ENCODE peak calls at places on chromosome 9, in nine cellular contexts. M is AG10803, P is fibroblast of the aortic adventitia, Z is epithelial cell of esophagus, L is mucosa of descending colon, K is heart right ventricle, S is AG04450, T is uterus, F is brain microvascular endothelial cell. I is an unnamed sample.

GRCh38 chr9:16680965-16681658 is 189.4 kb downstream of the BNC2 start:
- DNase-seq in S (no peak), P (peak), M (peak), L (no peak), T (no peak), K (no peak), F (no peak), Z (no peak), I (no peak)

GRCh38 chr9:3960661-3961144 is 339.2 kb downstream of the GLIS3 start:
- DNase-seq in P (peak), F (peak), Z (peak), S (no peak), K (no peak), M (peak), L (no peak), T (no peak), I (no peak)

GRCh38 chr9:107612136-107612535 is 122.6 kb upstream of the KLF4 start:
- DNase-seq in P (peak), S (no peak), L (no peak), Z (no peak), K (peak), F (no peak), M (peak), T (peak), I (peak)

GRCh38 chr9:137370865-137371520 is 52.0 kb downstream of the EXD3 start:
- DNase-seq in Z (no peak), K (no peak), P (no peak), M (no peak), S (no peak), T (no peak), L (no peak), F (no peak), I (no peak)

GRCh38 chr9:29548436-29548835 is 1975.2 kb upstream of the C9orf72 start:
- DNase-seq in S (no peak), P (peak), L (no peak), K (no peak), F (no peak), T (peak), Z (no peak), M (no peak), I (no peak)

GRCh38 chr9:72585737-72586136 is 64.3 kb downstream of the TMC1 start:
- DNase-seq in K (no peak), M (peak), Z (peak), S (peak), P (peak), F (no peak), T (peak), L (no peak), I (no peak)

GRCh38 chr9:137411670-137412380 is 11.1 kb downstream of the EXD3 start:
- DNase-seq in L (peak), S (peak), K (peak), M (peak), T (peak), P (peak), Z (peak), F (peak), I (peak)

GRCh38 chr9:91730806-91731205 is 219.2 kb downstream of the ROR2 start:
- DNase-seq in K (no peak), L (no peak), F (no peak), S (no peak), M (no peak), Z (no peak), T (no peak), P (no peak), I (no peak)

GRCh38 chr9:136010615-136011341 is 49.6 kb upstream of the UBAC1 start:
- DNase-seq in K (peak), L (no peak), F (no peak), P (no peak), T (no peak), S (no peak), M (no peak), Z (no peak), I (peak)

GRCh38 chr9:86361176-86361575 is 7.0 kb upstream of the TUT7 start:
- DNase-seq in M (no peak), S (no peak), K (no peak), T (no peak), F (no peak), Z (no peak), L (no peak), P (no peak), I (no peak)

GRCh38 chr9:128145951-128146351 is 3.3 kb upstream of the LCN2 start:
- DNase-seq in Z (no peak), S (no peak), T (no peak), F (no peak), K (peak), L (no peak), M (no peak), P (no peak), I (peak)

GRCh38 chr9:134165357-134166315 is 1.3 kb upstream of the RNU6ATAC start:
- DNase-seq in S (no peak), Z (peak), P (peak), T (no peak), L (peak), F (no peak), K (no peak), M (peak), I (peak)

GRCh38 chr9:12785251-12785880 is 10.5 kb downstream of the LURAP1L start:
- DNase-seq in Z (peak), K (no peak), M (no peak), T (peak), L (peak), F (peak), P (peak), S (no peak), I (no peak)

GRCh38 chr9:91727316-91727861 is 222.6 kb downstream of the ROR2 start:
- DNase-seq in P (peak), S (peak), Z (peak), L (peak), T (no peak), K (no peak), M (peak), F (peak), I (no peak)

GRCh38 chr9:122051401-122052346 is 41.4 kb downstream of the TTLL11 start:
- DNase-seq in L (no peak), F (peak), Z (no peak), P (peak), M (peak), K (no peak), T (no peak), S (no peak), I (no peak)

GRCh38 chr9:90002299-90003045 is 397.7 kb downstream of the GADD45G start:
- DNase-seq in L (no peak), Z (no peak), P (peak), S (no peak), T (no peak), K (no peak), M (no peak), F (no peak), I (no peak)

GRCh38 chr9:82681809-82682208 is 381.1 kb downstream of the RASEF start:
- DNase-seq in F (no peak), Z (no peak), M (no peak), T (no peak), L (no peak), S (no peak), K (no peak), P (no peak), I (no peak)

GRCh38 chr9:20356392-20357206 is 265.7 kb downstream of the MLLT3 start:
- DNase-seq in Z (peak), K (peak), L (peak), P (peak), F (peak), M (peak), S (peak), T (peak), I (peak)
- TF ChIP-seq CTCF in Z (peak), K (peak), L (peak), P (peak), F (peak), M (peak), S (peak), T (peak), I (peak)

GRCh38 chr9:96382839-96383164 is 709 bp downstream of the SLC35D2 start:
- DNase-seq in F (no peak), M (no peak), T (no peak), Z (peak), L (no peak), K (no peak), P (peak), S (no peak), I (no peak)
- H3K4me3 ChIP-seq in F (peak), M (peak), T (peak), Z (peak), L (peak), K (peak), P (peak), S (peak), I (peak)

GRCh38 chr9:15416880-15417279 is 5.8 kb upstream of the SNAPC3 start:
- DNase-seq in P (peak), Z (peak), L (peak), K (no peak), S (peak), T (peak), M (peak), F (peak), I (no peak)
- TF ChIP-seq CTCF in P (peak), Z (peak), L (peak), K (peak), S (peak), T (peak), M (peak), F (peak), I (peak)

GRCh38 chr9:6355728-6356127 is 27.6 kb downstream of the TPD52L3 start:
- DNase-seq in T (no peak), K (no peak), P (peak), S (peak), Z (peak), L (no peak), M (peak), F (peak), I (no peak)
- H3K4me3 ChIP-seq in T (no peak), K (no peak), P (no peak), S (no peak), Z (no peak), L (no peak), M (no peak), F (no peak), I (no peak)

DNA sequence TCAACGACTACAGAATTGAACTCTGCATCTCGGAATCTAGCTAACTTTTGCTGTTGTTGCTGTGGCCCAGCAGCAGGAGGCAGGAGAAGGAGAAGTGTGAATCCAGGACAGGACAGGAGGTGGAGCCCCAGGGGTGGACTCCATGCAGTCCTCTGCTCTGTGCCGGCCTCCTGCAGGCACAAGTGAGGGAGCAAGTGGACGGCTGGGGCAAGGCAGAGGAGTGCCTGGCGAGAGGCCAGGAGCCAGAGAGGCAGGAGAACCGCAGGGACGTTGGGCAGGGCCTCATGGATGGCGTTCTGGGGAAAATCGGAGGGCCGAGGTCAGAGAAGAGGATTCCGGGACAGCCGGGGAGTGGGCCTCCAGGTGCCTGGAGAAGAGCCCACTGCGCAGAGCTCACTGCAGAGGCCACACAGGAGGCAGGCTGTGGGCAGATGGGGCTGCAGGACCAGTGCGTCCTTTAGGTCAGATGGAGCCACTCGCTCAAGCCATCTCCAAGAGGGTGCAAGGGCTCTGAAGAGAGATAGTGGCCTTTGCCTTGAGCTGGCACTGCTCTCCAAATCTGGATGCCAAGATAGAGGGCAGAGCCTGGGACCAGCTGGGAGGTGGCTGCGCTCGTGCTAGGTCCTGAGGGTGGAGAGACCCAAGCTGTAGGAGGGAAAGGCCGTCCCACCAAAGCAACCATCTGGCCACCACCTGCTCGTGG is 214.0 kb downstream of the FANCC start:
- DNase-seq in Z (no peak), M (peak), L (no peak), T (no peak), F (no peak), K (peak), S (no peak), P (no peak), I (no peak)
- TF ChIP-seq CTCF in Z (peak), M (peak), L (no peak), T (no peak), F (peak), K (no peak), S (peak), P (no peak), I (no peak)

I was measured in heart left ventricle.